ENCODE peak calls at places on chromosomes 2 and 18, in nine cellular contexts. One of them, this sample, is unnamed.

GRCh38 chr2:124267821-124268220 is 242.7 kb downstream of the CNTNAP5 start:
- DNase-seq in Daoy: no peak
- DNase-seq in ACHN: no peak
- DNase-seq in islet precursor cell: no peak
- DNase-seq in ELF-1: no peak
- DNase-seq in stimulated activated CD4-positive, alpha-beta T cell treated with anti-CD3 and anti-CD28 coated beads, Interleukin-12 subunit alpha, Interleukin-12 subunit beta, amount 100 ng/mL, for 24 hours: no peak
- DNase-seq in foreskin fibroblast: peak
- DNase-seq in MV-4-11: no peak
- DNase-seq in neural crest cell: no peak
- DNase-seq in this sample: no peak

GRCh38 chr2:174771631-174772491 is 7.6 kb upstream of the CHRNA1 start:
- DNase-seq in Daoy: peak
- DNase-seq in ACHN: peak
- DNase-seq in islet precursor cell: peak
- DNase-seq in ELF-1: peak
- DNase-seq in stimulated activated CD4-positive, alpha-beta T cell treated with anti-CD3 and anti-CD28 coated beads, Interleukin-12 subunit alpha, Interleukin-12 subunit beta, amount 100 ng/mL, for 24 hours: peak
- DNase-seq in foreskin fibroblast: peak
- DNase-seq in MV-4-11: peak
- DNase-seq in neural crest cell: peak
- DNase-seq in this sample: peak

GRCh38 chr2:172328103-172328835 is 99.1 kb upstream of the ITGA6 start:
- DNase-seq in Daoy: no peak
- DNase-seq in ACHN: no peak
- DNase-seq in islet precursor cell: no peak
- DNase-seq in ELF-1: no peak
- DNase-seq in stimulated activated CD4-positive, alpha-beta T cell treated with anti-CD3 and anti-CD28 coated beads, Interleukin-12 subunit alpha, Interleukin-12 subunit beta, amount 100 ng/mL, for 24 hours: no peak
- DNase-seq in foreskin fibroblast: no peak
- DNase-seq in MV-4-11: peak
- DNase-seq in neural crest cell: no peak
- DNase-seq in this sample: no peak

GRCh38 chr2:8800821-8801220 is 36.6 kb downstream of the KIDINS220 start:
- DNase-seq in Daoy: no peak
- DNase-seq in ACHN: no peak
- DNase-seq in islet precursor cell: no peak
- DNase-seq in ELF-1: no peak
- DNase-seq in stimulated activated CD4-positive, alpha-beta T cell treated with anti-CD3 and anti-CD28 coated beads, Interleukin-12 subunit alpha, Interleukin-12 subunit beta, amount 100 ng/mL, for 24 hours: no peak
- DNase-seq in foreskin fibroblast: peak
- DNase-seq in MV-4-11: no peak
- DNase-seq in neural crest cell: no peak
- DNase-seq in this sample: no peak

GRCh38 chr2:151918308-151918707 is 90.1 kb upstream of the ARL5A start:
- DNase-seq in Daoy: no peak
- DNase-seq in ACHN: no peak
- DNase-seq in islet precursor cell: no peak
- DNase-seq in ELF-1: no peak
- DNase-seq in stimulated activated CD4-positive, alpha-beta T cell treated with anti-CD3 and anti-CD28 coated beads, Interleukin-12 subunit alpha, Interleukin-12 subunit beta, amount 100 ng/mL, for 24 hours: no peak
- DNase-seq in foreskin fibroblast: no peak
- DNase-seq in MV-4-11: peak
- DNase-seq in neural crest cell: no peak
- DNase-seq in this sample: no peak

GRCh38 chr18:63683152-63683551 is 19.6 kb upstream of the SERPINB11 start:
- DNase-seq in Daoy: peak
- DNase-seq in ACHN: no peak
- DNase-seq in islet precursor cell: peak
- DNase-seq in ELF-1: peak
- DNase-seq in stimulated activated CD4-positive, alpha-beta T cell treated with anti-CD3 and anti-CD28 coated beads, Interleukin-12 subunit alpha, Interleukin-12 subunit beta, amount 100 ng/mL, for 24 hours: no peak
- DNase-seq in foreskin fibroblast: peak
- DNase-seq in MV-4-11: no peak
- DNase-seq in neural crest cell: no peak
- DNase-seq in this sample: no peak

GRCh38 chr2:238994876-238995275 is 147.0 kb downstream of the TWIST2 start:
- DNase-seq in Daoy: no peak
- DNase-seq in ACHN: no peak
- DNase-seq in islet precursor cell: no peak
- DNase-seq in ELF-1: no peak
- DNase-seq in stimulated activated CD4-positive, alpha-beta T cell treated with anti-CD3 and anti-CD28 coated beads, Interleukin-12 subunit alpha, Interleukin-12 subunit beta, amount 100 ng/mL, for 24 hours: no peak
- DNase-seq in foreskin fibroblast: peak
- DNase-seq in MV-4-11: no peak
- DNase-seq in neural crest cell: no peak
- DNase-seq in this sample: no peak

GRCh38 chr2:227812001-227812400 is 1.6 kb upstream of the CCL20 start:
- DNase-seq in Daoy: no peak
- DNase-seq in ACHN: no peak
- DNase-seq in islet precursor cell: no peak
- DNase-seq in ELF-1: no peak
- DNase-seq in stimulated activated CD4-positive, alpha-beta T cell treated with anti-CD3 and anti-CD28 coated beads, Interleukin-12 subunit alpha, Interleukin-12 subunit beta, amount 100 ng/mL, for 24 hours: no peak
- DNase-seq in foreskin fibroblast: no peak
- DNase-seq in MV-4-11: no peak
- DNase-seq in neural crest cell: no peak
- DNase-seq in this sample: no peak

GRCh38 chr2:14827226-14828023 is 194.9 kb downstream of the LRATD1 start:
- DNase-seq in Daoy: no peak
- DNase-seq in ACHN: no peak
- DNase-seq in islet precursor cell: no peak
- DNase-seq in ELF-1: no peak
- DNase-seq in stimulated activated CD4-positive, alpha-beta T cell treated with anti-CD3 and anti-CD28 coated beads, Interleukin-12 subunit alpha, Interleukin-12 subunit beta, amount 100 ng/mL, for 24 hours: no peak
- DNase-seq in foreskin fibroblast: no peak
- DNase-seq in MV-4-11: no peak
- DNase-seq in neural crest cell: no peak
- DNase-seq in this sample: no peak

GRCh38 chr18:12393998-12394397 is 13.7 kb upstream of the PRELID3A start:
- DNase-seq in Daoy: peak
- DNase-seq in ACHN: no peak
- DNase-seq in islet precursor cell: peak
- DNase-seq in ELF-1: no peak
- DNase-seq in stimulated activated CD4-positive, alpha-beta T cell treated with anti-CD3 and anti-CD28 coated beads, Interleukin-12 subunit alpha, Interleukin-12 subunit beta, amount 100 ng/mL, for 24 hours: no peak
- DNase-seq in foreskin fibroblast: no peak
- DNase-seq in MV-4-11: no peak
- DNase-seq in neural crest cell: no peak
- DNase-seq in this sample: no peak

GRCh38 chr18:23369231-23369630 is 83.9 kb upstream of the RIOK3 start:
- DNase-seq in Daoy: no peak
- DNase-seq in ACHN: no peak
- DNase-seq in islet precursor cell: no peak
- DNase-seq in ELF-1: no peak
- DNase-seq in stimulated activated CD4-positive, alpha-beta T cell treated with anti-CD3 and anti-CD28 coated beads, Interleukin-12 subunit alpha, Interleukin-12 subunit beta, amount 100 ng/mL, for 24 hours: no peak
- DNase-seq in foreskin fibroblast: no peak
- DNase-seq in MV-4-11: no peak
- DNase-seq in neural crest cell: peak
- DNase-seq in this sample: no peak

GRCh38 chr2:104862061-104862941 is 8.4 kb downstream of the POU3F3 start:
- DNase-seq in Daoy: peak
- DNase-seq in ACHN: peak
- DNase-seq in islet precursor cell: peak
- DNase-seq in ELF-1: peak
- DNase-seq in stimulated activated CD4-positive, alpha-beta T cell treated with anti-CD3 and anti-CD28 coated beads, Interleukin-12 subunit alpha, Interleukin-12 subunit beta, amount 100 ng/mL, for 24 hours: no peak
- DNase-seq in foreskin fibroblast: peak
- DNase-seq in MV-4-11: no peak
- DNase-seq in neural crest cell: peak
- DNase-seq in this sample: no peak

GRCh38 chr2:95329891-95330822 is 33.0 kb downstream of the KCNIP3 start:
- DNase-seq in Daoy: peak
- DNase-seq in ACHN: peak
- DNase-seq in islet precursor cell: peak
- DNase-seq in ELF-1: no peak
- DNase-seq in stimulated activated CD4-positive, alpha-beta T cell treated with anti-CD3 and anti-CD28 coated beads, Interleukin-12 subunit alpha, Interleukin-12 subunit beta, amount 100 ng/mL, for 24 hours: no peak
- DNase-seq in foreskin fibroblast: peak
- DNase-seq in MV-4-11: no peak
- DNase-seq in neural crest cell: no peak
- DNase-seq in this sample: no peak

GRCh38 chr2:157837851-157838441 is 38.2 kb downstream of the ACVR1 start:
- DNase-seq in Daoy: peak
- DNase-seq in ACHN: no peak
- DNase-seq in islet precursor cell: no peak
- DNase-seq in ELF-1: peak
- DNase-seq in stimulated activated CD4-positive, alpha-beta T cell treated with anti-CD3 and anti-CD28 coated beads, Interleukin-12 subunit alpha, Interleukin-12 subunit beta, amount 100 ng/mL, for 24 hours: no peak
- DNase-seq in foreskin fibroblast: peak
- DNase-seq in MV-4-11: no peak
- DNase-seq in neural crest cell: no peak
- DNase-seq in this sample: peak

GRCh38 chr2:69436594-69436936 is 670 bp downstream of the NFU1 start:
- DNase-seq in Daoy: no peak
- DNase-seq in ACHN: peak
- DNase-seq in islet precursor cell: no peak
- DNase-seq in ELF-1: no peak
- DNase-seq in stimulated activated CD4-positive, alpha-beta T cell treated with anti-CD3 and anti-CD28 coated beads, Interleukin-12 subunit alpha, Interleukin-12 subunit beta, amount 100 ng/mL, for 24 hours: no peak
- DNase-seq in foreskin fibroblast: peak
- DNase-seq in MV-4-11: no peak
- DNase-seq in neural crest cell: no peak
- DNase-seq in this sample: no peak

GRCh38 chr18:67145586-67146292 is 370.8 kb downstream of the DSEL start:
- DNase-seq in Daoy: no peak
- DNase-seq in ACHN: no peak
- DNase-seq in islet precursor cell: no peak
- DNase-seq in ELF-1: no peak
- DNase-seq in stimulated activated CD4-positive, alpha-beta T cell treated with anti-CD3 and anti-CD28 coated beads, Interleukin-12 subunit alpha, Interleukin-12 subunit beta, amount 100 ng/mL, for 24 hours: no peak
- DNase-seq in foreskin fibroblast: no peak
- DNase-seq in MV-4-11: no peak
- DNase-seq in neural crest cell: no peak
- DNase-seq in this sample: no peak

GRCh38 chr2:186995092-186995491 is 146.1 kb upstream of the ZSWIM2 start:
- DNase-seq in Daoy: no peak
- DNase-seq in ACHN: no peak
- DNase-seq in islet precursor cell: no peak
- DNase-seq in ELF-1: no peak
- DNase-seq in stimulated activated CD4-positive, alpha-beta T cell treated with anti-CD3 and anti-CD28 coated beads, Interleukin-12 subunit alpha, Interleukin-12 subunit beta, amount 100 ng/mL, for 24 hours: no peak
- DNase-seq in foreskin fibroblast: peak
- DNase-seq in MV-4-11: no peak
- DNase-seq in neural crest cell: no peak
- DNase-seq in this sample: no peak

GRCh38 chr2:23523651-23524260 is 138.8 kb downstream of the KLHL29 start:
- DNase-seq in Daoy: peak
- DNase-seq in ACHN: no peak
- DNase-seq in islet precursor cell: no peak
- DNase-seq in ELF-1: no peak
- DNase-seq in stimulated activated CD4-positive, alpha-beta T cell treated with anti-CD3 and anti-CD28 coated beads, Interleukin-12 subunit alpha, Interleukin-12 subunit beta, amount 100 ng/mL, for 24 hours: no peak
- DNase-seq in foreskin fibroblast: peak
- DNase-seq in MV-4-11: no peak
- DNase-seq in neural crest cell: no peak
- DNase-seq in this sample: no peak

GRCh38 chr2:157258520-157259326 is 1.2 kb downstream of the GALNT5 start:
- DNase-seq in Daoy: no peak
- DNase-seq in ACHN: no peak
- DNase-seq in islet precursor cell: no peak
- DNase-seq in ELF-1: no peak
- DNase-seq in stimulated activated CD4-positive, alpha-beta T cell treated with anti-CD3 and anti-CD28 coated beads, Interleukin-12 subunit alpha, Interleukin-12 subunit beta, amount 100 ng/mL, for 24 hours: no peak
- DNase-seq in foreskin fibroblast: no peak
- DNase-seq in MV-4-11: no peak
- DNase-seq in neural crest cell: no peak
- DNase-seq in this sample: no peak

GRCh38 chr2:1136807-1137663 is 186.4 kb downstream of the SNTG2 start:
- DNase-seq in Daoy: no peak
- DNase-seq in ACHN: no peak
- DNase-seq in islet precursor cell: no peak
- DNase-seq in ELF-1: no peak
- DNase-seq in stimulated activated CD4-positive, alpha-beta T cell treated with anti-CD3 and anti-CD28 coated beads, Interleukin-12 subunit alpha, Interleukin-12 subunit beta, amount 100 ng/mL, for 24 hours: peak
- DNase-seq in foreskin fibroblast: no peak
- DNase-seq in MV-4-11: no peak
- DNase-seq in neural crest cell: no peak
- DNase-seq in this sample: peak

GRCh38 chr2:176641436-176641835 is 372.2 kb downstream of the MTX2 start:
- DNase-seq in Daoy: no peak
- DNase-seq in ACHN: no peak
- DNase-seq in islet precursor cell: no peak
- DNase-seq in ELF-1: no peak
- DNase-seq in stimulated activated CD4-positive, alpha-beta T cell treated with anti-CD3 and anti-CD28 coated beads, Interleukin-12 subunit alpha, Interleukin-12 subunit beta, amount 100 ng/mL, for 24 hours: no peak
- DNase-seq in foreskin fibroblast: no peak
- DNase-seq in MV-4-11: no peak
- DNase-seq in neural crest cell: no peak
- DNase-seq in this sample: no peak

GRCh38 chr2:84496386-84496785 is 19.9 kb upstream of the DNAH6 start:
- DNase-seq in Daoy: no peak
- DNase-seq in ACHN: no peak
- DNase-seq in islet precursor cell: no peak
- DNase-seq in ELF-1: no peak
- DNase-seq in stimulated activated CD4-positive, alpha-beta T cell treated with anti-CD3 and anti-CD28 coated beads, Interleukin-12 subunit alpha, Interleukin-12 subunit beta, amount 100 ng/mL, for 24 hours: no peak
- DNase-seq in foreskin fibroblast: no peak
- DNase-seq in MV-4-11: no peak
- DNase-seq in neural crest cell: no peak
- DNase-seq in this sample: no peak

GRCh38 chr2:85712261-85712660 is 18.1 kb downstream of the GNLY start:
- DNase-seq in Daoy: no peak
- DNase-seq in ACHN: no peak
- DNase-seq in islet precursor cell: peak
- DNase-seq in ELF-1: no peak
- DNase-seq in stimulated activated CD4-positive, alpha-beta T cell treated with anti-CD3 and anti-CD28 coated beads, Interleukin-12 subunit alpha, Interleukin-12 subunit beta, amount 100 ng/mL, for 24 hours: no peak
- DNase-seq in foreskin fibroblast: no peak
- DNase-seq in MV-4-11: peak
- DNase-seq in neural crest cell: no peak
- DNase-seq in this sample: no peak

GRCh38 chr2:146734042-146734715 is 1110.7 kb upstream of the ACVR2A start:
- DNase-seq in Daoy: no peak
- DNase-seq in ACHN: peak
- DNase-seq in islet precursor cell: no peak
- DNase-seq in ELF-1: no peak
- DNase-seq in stimulated activated CD4-positive, alpha-beta T cell treated with anti-CD3 and anti-CD28 coated beads, Interleukin-12 subunit alpha, Interleukin-12 subunit beta, amount 100 ng/mL, for 24 hours: no peak
- DNase-seq in foreskin fibroblast: peak
- DNase-seq in MV-4-11: peak
- DNase-seq in neural crest cell: no peak
- DNase-seq in this sample: peak

GRCh38 chr18:27899893-27900292 is 277.0 kb downstream of the CDH2 start:
- DNase-seq in Daoy: no peak
- DNase-seq in ACHN: no peak
- DNase-seq in islet precursor cell: no peak
- DNase-seq in ELF-1: no peak
- DNase-seq in stimulated activated CD4-positive, alpha-beta T cell treated with anti-CD3 and anti-CD28 coated beads, Interleukin-12 subunit alpha, Interleukin-12 subunit beta, amount 100 ng/mL, for 24 hours: no peak
- DNase-seq in foreskin fibroblast: no peak
- DNase-seq in MV-4-11: no peak
- DNase-seq in neural crest cell: no peak
- DNase-seq in this sample: no peak

GRCh38 chr18:3177902-3178687 is 41.7 kb downstream of the MYOM1 start:
- DNase-seq in Daoy: no peak
- DNase-seq in ACHN: no peak
- DNase-seq in islet precursor cell: no peak
- DNase-seq in ELF-1: no peak
- DNase-seq in stimulated activated CD4-positive, alpha-beta T cell treated with anti-CD3 and anti-CD28 coated beads, Interleukin-12 subunit alpha, Interleukin-12 subunit beta, amount 100 ng/mL, for 24 hours: no peak
- DNase-seq in foreskin fibroblast: no peak
- DNase-seq in MV-4-11: peak
- DNase-seq in neural crest cell: no peak
- DNase-seq in this sample: no peak

GRCh38 chr2:203492965-203493364 is 42.1 kb downstream of the RAPH1 start:
- DNase-seq in Daoy: no peak
- DNase-seq in ACHN: no peak
- DNase-seq in islet precursor cell: no peak
- DNase-seq in ELF-1: no peak
- DNase-seq in stimulated activated CD4-positive, alpha-beta T cell treated with anti-CD3 and anti-CD28 coated beads, Interleukin-12 subunit alpha, Interleukin-12 subunit beta, amount 100 ng/mL, for 24 hours: no peak
- DNase-seq in foreskin fibroblast: peak
- DNase-seq in MV-4-11: no peak
- DNase-seq in neural crest cell: no peak
- DNase-seq in this sample: no peak

GRCh38 chr18:58449366-58449935 is 179.4 kb downstream of the ALPK2 start:
- DNase-seq in Daoy: peak
- DNase-seq in ACHN: no peak
- DNase-seq in islet precursor cell: peak
- DNase-seq in ELF-1: no peak
- DNase-seq in stimulated activated CD4-positive, alpha-beta T cell treated with anti-CD3 and anti-CD28 coated beads, Interleukin-12 subunit alpha, Interleukin-12 subunit beta, amount 100 ng/mL, for 24 hours: no peak
- DNase-seq in foreskin fibroblast: no peak
- DNase-seq in MV-4-11: no peak
- DNase-seq in neural crest cell: no peak
- DNase-seq in this sample: no peak

GRCh38 chr2:188324067-188324466 is 32.4 kb downstream of the GULP1 start:
- DNase-seq in Daoy: no peak
- DNase-seq in ACHN: no peak
- DNase-seq in islet precursor cell: no peak
- DNase-seq in ELF-1: no peak
- DNase-seq in stimulated activated CD4-positive, alpha-beta T cell treated with anti-CD3 and anti-CD28 coated beads, Interleukin-12 subunit alpha, Interleukin-12 subunit beta, amount 100 ng/mL, for 24 hours: no peak
- DNase-seq in foreskin fibroblast: peak
- DNase-seq in MV-4-11: no peak
- DNase-seq in neural crest cell: no peak
- DNase-seq in this sample: no peak

GRCh38 chr2:239983004-239983778 is 42.0 kb downstream of the NDUFA10 start:
- DNase-seq in Daoy: no peak
- DNase-seq in ACHN: no peak
- DNase-seq in islet precursor cell: peak
- DNase-seq in ELF-1: no peak
- DNase-seq in stimulated activated CD4-positive, alpha-beta T cell treated with anti-CD3 and anti-CD28 coated beads, Interleukin-12 subunit alpha, Interleukin-12 subunit beta, amount 100 ng/mL, for 24 hours: no peak
- DNase-seq in foreskin fibroblast: no peak
- DNase-seq in MV-4-11: peak
- DNase-seq in neural crest cell: no peak
- DNase-seq in this sample: no peak

GRCh38 chr2:33215299-33215698 is 261.1 kb upstream of the RASGRP3 start:
- DNase-seq in Daoy: peak
- DNase-seq in ACHN: no peak
- DNase-seq in islet precursor cell: no peak
- DNase-seq in ELF-1: no peak
- DNase-seq in stimulated activated CD4-positive, alpha-beta T cell treated with anti-CD3 and anti-CD28 coated beads, Interleukin-12 subunit alpha, Interleukin-12 subunit beta, amount 100 ng/mL, for 24 hours: no peak
- DNase-seq in foreskin fibroblast: peak
- DNase-seq in MV-4-11: no peak
- DNase-seq in neural crest cell: no peak
- DNase-seq in this sample: no peak

This sample was measured in DMS153.